ENCODE peak calls at places on chromosome 2, in four cellular contexts. J is HepG2, G is K562, D is H1. O is an unnamed sample.

GRCh38 chr2:221596192-221596591 is 24.1 kb upstream of the EPHA4 start:
- DNase-seq in J (no peak), G (no peak), D (no peak), O (no peak)

GRCh38 chr2:28377984-28378678 is 14.5 kb upstream of the FOSL2 start:
- DNase-seq in J (no peak), G (no peak), D (no peak), O (no peak)

GRCh38 chr2:177531706-177532105 is 139.1 kb downstream of the AGPS start:
- DNase-seq in J (no peak), G (no peak), D (no peak), O (no peak)

GRCh38 chr2:62375051-62375450 is 130.9 kb downstream of the TMEM17 start:
- DNase-seq in J (no peak), G (no peak), D (no peak), O (no peak)

GRCh38 chr2:28463893-28464292 is 32.0 kb upstream of the PLB1 start:
- DNase-seq in J (no peak), G (no peak), D (no peak), O (no peak)

GRCh38 chr2:35462226-35462983 is 893.2 kb upstream of the CRIM1 start:
- DNase-seq in J (no peak), G (no peak), D (no peak), O (no peak)

GRCh38 chr2:129062160-129062912 is 743.7 kb upstream of the HS6ST1 start:
- DNase-seq in J (no peak), G (no peak), D (no peak), O (no peak)

GRCh38 chr2:26615336-26616031 is 25.7 kb downstream of the CIB4 start:
- DNase-seq in J (no peak), G (peak), D (peak), O (peak)

GRCh38 chr2:222730346-222731065 is 59.0 kb downstream of the MOGAT1 start:
- DNase-seq in J (no peak), G (no peak), D (no peak), O (no peak)

GRCh38 chr2:165474621-165475269 is 5.2 kb downstream of the CSRNP3 start:
- DNase-seq in J (no peak), G (no peak), D (no peak), O (no peak)

GRCh38 chr2:241005569-241005968 is 7.2 kb downstream of the SNED1 start:
- DNase-seq in J (no peak), G (no peak), D (no peak), O (no peak)

GRCh38 chr2:32452338-32453064 is 95.7 kb downstream of the BIRC6 start:
- DNase-seq in J (no peak), G (no peak), D (no peak), O (no peak)

GRCh38 chr2:110865188-110865587 is 132.8 kb downstream of the ACOXL start:
- DNase-seq in J (no peak), G (no peak), D (no peak), O (no peak)

GRCh38 chr2:230475143-230475542 is 59.1 kb downstream of the SP100 start:
- DNase-seq in J (no peak), G (no peak), D (no peak), O (no peak)

GRCh38 chr2:6645004-6645403 is 220.7 kb downstream of the CMPK2 start:
- DNase-seq in J (no peak), G (no peak), D (no peak), O (no peak)

GRCh38 chr2:113822087-113822805 is 65.8 kb upstream of the SLC35F5 start:
- DNase-seq in J (no peak), G (no peak), D (no peak), O (no peak)

GRCh38 chr2:72138921-72139381 is 8.7 kb downstream of the CYP26B1 start:
- DNase-seq in J (no peak), G (no peak), D (no peak), O (no peak)

GRCh38 chr2:115654362-115654761 is 1211.9 kb downstream of the DPP10 start:
- DNase-seq in J (no peak), G (no peak), D (no peak), O (no peak)

GRCh38 chr2:40330086-40330485 is 121.8 kb downstream of the SLC8A1 start:
- DNase-seq in J (no peak), G (no peak), D (no peak), O (no peak)

GRCh38 chr2:207503234-207503633 is 26.5 kb upstream of the CREB1 start:
- DNase-seq in J (no peak), G (peak), D (no peak), O (no peak)

GRCh38 chr2:84946204-84947009 is 24.6 kb upstream of the KCMF1 start:
- DNase-seq in J (peak), G (no peak), D (no peak), O (peak)

GRCh38 chr2:239880396-239880795 is 144.7 kb downstream of the NDUFA10 start:
- DNase-seq in J (no peak), G (no peak), D (no peak), O (no peak)

GRCh38 chr2:104050632-104051242 is 803.2 kb upstream of the POU3F3 start:
- DNase-seq in J (no peak), G (no peak), D (no peak), O (no peak)

GRCh38 chr2:130370490-130370889 is 14.6 kb downstream of the PTPN18 start:
- DNase-seq in J (no peak), G (no peak), D (no peak), O (no peak)

GRCh38 chr2:99890616-99891259 is 251.7 kb downstream of the AFF3 start:
- DNase-seq in J (no peak), G (no peak), D (no peak), O (no peak)

GRCh38 chr2:140011287-140011686 is 1231.1 kb upstream of the NXPH2 start:
- DNase-seq in J (no peak), G (no peak), D (no peak), O (no peak)

GRCh38 chr2:70959851-70960832 is 18.3 kb upstream of the ANKRD53 start:
- DNase-seq in J (no peak), G (peak), D (no peak), O (no peak)

GRCh38 chr2:144683063-144683740 is 163.3 kb upstream of the ZEB2 start:
- DNase-seq in J (no peak), G (no peak), D (no peak), O (no peak)

GRCh38 chr2:55946793-55947192 is 23.2 kb upstream of the EFEMP1 start:
- DNase-seq in J (no peak), G (no peak), D (no peak), O (no peak)

GRCh38 chr2:178333851-178334250 is 117.1 kb downstream of the PRKRA start:
- DNase-seq in J (no peak), G (no peak), D (no peak), O (no peak)

GRCh38 chr2:139940701-139941100 is 1160.5 kb upstream of the NXPH2 start:
- DNase-seq in J (no peak), G (no peak), D (no peak), O (no peak)

GRCh38 chr2:151339168-151339567 is 18.2 kb upstream of the TNFAIP6 start:
- DNase-seq in J (no peak), G (no peak), D (no peak), O (no peak)

GRCh38 chr2:85761512-85761944 is 7.7 kb downstream of the ATOH8 start:
- DNase-seq in J (peak), G (no peak), D (no peak), O (no peak)

GRCh38 chr2:64374686-64375085 is 79.3 kb upstream of the LGALSL start:
- DNase-seq in J (no peak), G (no peak), D (no peak), O (no peak)

GRCh38 chr2:215718890-215719289 is 283.0 kb upstream of the FN1 start:
- DNase-seq in J (no peak), G (no peak), D (no peak), O (no peak)
- TF ChIP-seq FOSL1 in J (no peak), G (no peak), D (no peak), O (no peak)

DNA sequence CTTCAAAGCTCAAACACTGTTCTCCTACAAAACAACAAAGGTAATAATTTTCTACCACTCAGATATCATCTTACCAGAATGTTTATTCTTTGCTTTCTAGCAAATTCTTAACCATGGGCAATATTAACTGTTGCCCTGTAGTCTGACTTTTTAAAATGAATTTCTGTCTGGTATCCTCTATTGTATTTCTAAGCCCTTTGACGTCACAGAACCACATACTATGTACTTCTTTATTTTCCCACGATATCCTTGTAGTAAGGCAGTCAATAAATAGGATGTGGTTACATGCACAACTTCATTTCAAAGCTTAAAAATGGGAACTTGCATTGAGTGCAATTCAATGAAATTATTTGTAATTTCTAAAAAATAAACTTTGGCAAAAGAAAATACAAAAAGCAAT is 58.7 kb downstream of the THADA start:
- DNase-seq in J (no peak), G (no peak), D (no peak), O (no peak)
- TF ChIP-seq FOSL1 in J (no peak), G (no peak), D (no peak), O (no peak)

DNA sequence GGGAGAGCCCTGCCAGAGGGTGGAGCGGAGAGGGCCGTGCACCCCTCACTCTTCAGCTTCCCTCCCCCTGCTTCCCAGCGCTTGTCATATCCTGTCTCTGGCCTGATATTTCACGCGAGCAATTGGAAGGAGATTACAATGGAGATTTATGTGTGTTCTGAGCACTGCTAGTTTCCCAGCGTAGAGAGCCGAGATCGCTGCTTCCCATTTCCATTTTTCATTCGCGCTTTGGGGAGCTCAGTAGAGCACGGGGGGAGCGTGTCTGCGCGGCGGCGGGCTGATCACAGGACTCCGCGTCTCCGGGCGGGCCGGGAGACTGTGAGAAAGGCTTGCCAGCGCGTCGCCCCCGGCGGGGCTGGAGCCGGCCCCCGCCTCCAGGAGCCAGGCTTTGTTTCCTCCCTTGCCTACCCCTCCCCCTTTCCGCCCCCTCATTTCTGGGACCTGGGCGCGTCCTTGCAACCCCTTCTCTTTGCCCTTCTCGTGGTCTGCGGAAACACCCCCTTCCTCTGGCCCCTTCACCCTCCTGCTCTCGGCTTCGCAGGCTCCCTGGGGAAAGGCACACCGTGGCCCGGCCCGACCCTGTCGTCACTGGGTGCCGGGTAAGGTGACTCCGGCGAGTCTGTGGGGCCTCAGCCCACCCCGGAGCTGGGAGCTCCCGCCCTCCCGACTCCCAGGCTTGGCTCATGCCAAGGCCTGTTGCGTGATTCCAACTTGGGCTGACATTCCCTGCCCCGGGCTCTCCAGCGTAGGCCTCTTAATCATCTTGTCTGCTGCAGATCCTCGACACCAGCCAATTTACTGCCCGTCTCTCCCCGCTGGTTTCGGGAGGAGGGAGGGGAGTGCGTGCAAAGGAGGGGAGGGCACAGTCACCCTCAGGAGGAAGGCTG is 5.8 kb downstream of the DLX2 start:
- DNase-seq in J (no peak), G (no peak), D (no peak), O (no peak)
- TF ChIP-seq FOSL1 in J (no peak), G (no peak), D (no peak), O (no peak)

GRCh38 chr2:43300781-43301586 is 74.6 kb upstream of the ZFP36L2 start:
- DNase-seq in J (peak), G (no peak), D (no peak), O (no peak)
- TF ChIP-seq FOSL1 in J (no peak), G (no peak), D (no peak), O (no peak)

GRCh38 chr2:1835581-1836201 is 91.4 kb upstream of the PXDN start:
- DNase-seq in J (no peak), G (no peak), D (no peak), O (no peak)
- TF ChIP-seq FOSL1 in J (no peak), G (no peak), D (no peak), O (no peak)

GRCh38 chr2:145687445-145688104 is 1167.7 kb upstream of the ZEB2 start:
- DNase-seq in J (no peak), G (no peak), D (peak), O (no peak)
- TF ChIP-seq FOSL1 in J (no peak), G (no peak), D (no peak), O (no peak)

DNA sequence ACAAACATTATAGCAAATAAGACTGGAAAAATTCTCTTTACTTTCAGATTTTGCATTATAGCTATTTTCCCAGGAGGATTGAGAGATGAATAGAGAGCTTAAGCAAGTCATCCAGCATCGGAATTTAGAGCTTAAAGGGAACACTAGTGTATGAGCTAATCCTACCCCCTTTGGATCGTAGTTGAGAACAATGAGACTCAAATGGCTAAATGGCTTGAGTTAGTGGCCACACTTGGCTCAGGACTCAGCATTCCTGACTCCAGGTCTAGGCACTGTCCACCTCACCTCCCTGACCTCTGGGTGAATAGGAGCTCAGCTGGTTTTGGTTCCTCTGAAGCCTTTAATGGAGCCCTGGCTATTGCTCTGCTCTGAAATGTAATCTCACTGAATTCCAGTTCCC is 97.5 kb upstream of the CXCR4 start:
- DNase-seq in J (no peak), G (no peak), D (no peak), O (no peak)
- TF ChIP-seq FOSL1 in J (no peak), G (no peak), D (no peak), O (no peak)

GRCh38 chr2:108621087-108621559 is 86.9 kb downstream of the LIMS1 start:
- DNase-seq in J (no peak), G (peak), D (peak), O (peak)
- TF ChIP-seq FOSL1 in J (no peak), G (peak), D (no peak), O (peak)

GRCh38 chr2:98822301-98823164 is 91.6 kb upstream of the MGAT4A start:
- DNase-seq in J (no peak), G (no peak), D (no peak), O (no peak)
- TF ChIP-seq FOSL1 in J (no peak), G (no peak), D (no peak), O (no peak)

GRCh38 chr2:2681085-2681484 is 350.0 kb upstream of the MYT1L start:
- DNase-seq in J (no peak), G (no peak), D (no peak), O (no peak)
- TF ChIP-seq FOSL1 in J (no peak), G (no peak), D (no peak), O (no peak)